ENCODE peak calls at places on chromosome 2, in eight cellular contexts. Z is neural progenitor cell; S is effector CD4-positive, alpha-beta T cell; W is Kasumi-1; L is activated CD8-positive, alpha-beta memory T cell treated with anti-CD3 and anti-CD28 coated beads for 48 hours; K is NCI-H2081; N is NCI-H510A treated with DMSO at 0.1 percent for 48 hours; H is GM19239. J is an unnamed sample.

GRCh38 chr2:17579605-17580318 is 39.3 kb downstream of the VSNL1 start:
- DNase-seq in H (no peak), K (no peak), Z (peak), N (no peak), S (no peak), W (no peak), L (no peak), J (no peak)

GRCh38 chr2:134405641-134406081 is 151.8 kb downstream of the MGAT5 start:
- DNase-seq in Z (no peak), H (no peak), K (no peak), L (no peak), W (no peak), N (no peak), S (no peak), J (no peak)

GRCh38 chr2:138572318-138572717 is 70.7 kb downstream of the SPOPL start:
- DNase-seq in W (no peak), L (no peak), K (no peak), H (no peak), S (no peak), N (peak), Z (no peak), J (no peak)

GRCh38 chr2:183072177-183072576 is 6.4 kb upstream of the DUSP19 start:
- DNase-seq in L (no peak), K (no peak), N (no peak), Z (no peak), W (no peak), H (no peak), S (no peak), J (no peak)

GRCh38 chr2:159045545-159046454 is 77.4 kb downstream of the TANC1 start:
- DNase-seq in S (no peak), W (no peak), Z (no peak), K (no peak), L (no peak), N (no peak), H (no peak), J (no peak)

GRCh38 chr2:239160226-239161143 is 240.3 kb downstream of the HDAC4 start:
- DNase-seq in N (no peak), S (no peak), L (no peak), Z (no peak), K (no peak), H (no peak), W (no peak), J (no peak)

GRCh38 chr2:46353509-46353908 is 56.3 kb downstream of the EPAS1 start:
- DNase-seq in K (no peak), L (no peak), W (no peak), H (no peak), S (no peak), Z (no peak), N (peak), J (no peak)

GRCh38 chr2:64207573-64207972 is 63.4 kb upstream of the PELI1 start:
- DNase-seq in S (no peak), W (no peak), H (no peak), K (no peak), Z (no peak), N (no peak), L (no peak), J (no peak)

GRCh38 chr2:9170458-9171130 is 36.0 kb upstream of the ASAP2 start:
- DNase-seq in S (no peak), H (no peak), Z (no peak), W (peak), L (no peak), N (peak), K (no peak), J (no peak)

GRCh38 chr2:30798536-30798991 is 8.7 kb downstream of the CAPN13 start:
- DNase-seq in N (peak), K (peak), Z (no peak), W (no peak), L (no peak), H (no peak), S (no peak), J (no peak)

GRCh38 chr2:7020059-7020458 is 102.8 kb downstream of the RNF144A start:
- DNase-seq in S (no peak), L (no peak), N (no peak), W (no peak), Z (no peak), K (no peak), H (no peak), J (no peak)

GRCh38 chr2:64622443-64623231 is 31.1 kb downstream of the SERTAD2 start:
- DNase-seq in H (no peak), Z (peak), S (no peak), K (no peak), N (no peak), W (no peak), L (no peak), J (no peak)

GRCh38 chr2:85199692-85200091 is 66.5 kb downstream of the TCF7L1 start:
- DNase-seq in K (no peak), L (no peak), N (no peak), W (no peak), H (no peak), S (no peak), Z (no peak), J (no peak)

GRCh38 chr2:190882327-190882766 is 1.7 kb downstream of the GLS start:
- DNase-seq in N (no peak), Z (no peak), W (peak), S (no peak), K (no peak), L (no peak), H (no peak), J (no peak)

GRCh38 chr2:216551669-216552068 is 53.0 kb downstream of the RPL37A start:
- DNase-seq in Z (no peak), S (no peak), K (no peak), H (no peak), L (no peak), W (no peak), N (peak), J (no peak)

GRCh38 chr2:1613731-1614354 is 130.5 kb downstream of the PXDN start:
- DNase-seq in N (no peak), Z (no peak), H (no peak), S (no peak), W (no peak), L (no peak), K (no peak), J (no peak)

GRCh38 chr2:71785550-71785951 is 332.2 kb downstream of the DYSF start:
- DNase-seq in K (no peak), Z (no peak), H (no peak), W (no peak), L (no peak), S (no peak), N (no peak), J (no peak)

GRCh38 chr2:39243469-39244123 is at the start of gene CDKL4:
- DNase-seq in W (no peak), S (peak), K (no peak), N (peak), Z (no peak), H (no peak), L (no peak), J (no peak)